ENCODE peak calls at places on chromosomes 5 and 9, in ten cellular contexts. K is stimulated activated CD8-positive, alpha-beta memory T cell treated with anti-CD3 and anti-CD28 coated beads, Interleukin-4, amount 100 ng/mL, for 24 hours; R is NK-92 treated with Interleukin-12 subunit alpha and Interleukin-12 subunit beta, amount 100 ng/mL, for 24 hours; O is heart left ventricle; Z is uterus; J is fibroblast of the aortic adventitia; X is substantia nigra; W is HEK293T; M is BE2C; A is breast epithelium. Q is an unnamed sample.

GRCh38 chr9:120832766-120833165 is 10.0 kb downstream of the PSMD5 start:
- DNase-seq in K (no peak), R (no peak), O (no peak), Z (no peak), J (no peak), X (no peak), W (no peak), M (no peak), A (no peak), Q (no peak)

GRCh38 chr5:15391648-15392392 is 108.2 kb upstream of the FBXL7 start:
- DNase-seq in K (no peak), R (no peak), O (no peak), Z (no peak), J (peak), X (no peak), W (no peak), M (no peak), A (no peak), Q (no peak)

GRCh38 chr5:137374110-137374853 is 124.8 kb downstream of the SPOCK1 start:
- DNase-seq in K (no peak), R (no peak), O (no peak), Z (no peak), J (no peak), X (no peak), W (no peak), M (peak), A (no peak), Q (no peak)

GRCh38 chr9:127130661-127131538 is 8.5 kb upstream of the ANGPTL2 start:
- DNase-seq in K (no peak), R (no peak), O (peak), Z (peak), J (peak), X (peak), W (no peak), M (peak), A (peak), Q (peak)

GRCh38 chr9:13688990-13689600 is 409.6 kb upstream of the MPDZ start:
- DNase-seq in K (no peak), R (no peak), O (peak), Z (no peak), J (peak), X (no peak), W (no peak), M (peak), A (no peak), Q (no peak)

GRCh38 chr5:79702606-79703380 is 13.2 kb downstream of the CMYA5 start:
- DNase-seq in K (peak), R (peak), O (no peak), Z (no peak), J (peak), X (no peak), W (peak), M (peak), A (no peak), Q (no peak)

GRCh38 chr5:71880531-71880930 is 161.5 kb downstream of the CARTPT start:
- DNase-seq in K (no peak), R (no peak), O (no peak), Z (no peak), J (no peak), X (no peak), W (no peak), M (no peak), A (no peak), Q (no peak)

GRCh38 chr5:159133041-159133741 is 33.5 kb upstream of the EBF1 start:
- DNase-seq in K (no peak), R (no peak), O (no peak), Z (peak), J (peak), X (no peak), W (peak), M (peak), A (no peak), Q (no peak)

GRCh38 chr5:50969207-50970145 is 303.0 kb downstream of the PARP8 start:
- DNase-seq in K (no peak), R (no peak), O (no peak), Z (no peak), J (no peak), X (no peak), W (no peak), M (no peak), A (no peak), Q (no peak)

GRCh38 chr5:124162782-124163532 is 583.5 kb downstream of the ZNF608 start:
- DNase-seq in K (no peak), R (no peak), O (peak), Z (no peak), J (no peak), X (peak), W (no peak), M (peak), A (no peak), Q (no peak)

GRCh38 chr9:135929656-135930445 is 22.5 kb upstream of the CAMSAP1 start:
- DNase-seq in K (no peak), R (no peak), O (no peak), Z (no peak), J (no peak), X (no peak), W (no peak), M (no peak), A (no peak), Q (no peak)

GRCh38 chr5:168784449-168784848 is 205.3 kb upstream of the PANK3 start:
- DNase-seq in K (no peak), R (no peak), O (no peak), Z (no peak), J (no peak), X (no peak), W (no peak), M (no peak), A (no peak), Q (no peak)

GRCh38 chr9:21682981-21683380 is 119.5 kb upstream of the MTAP start:
- DNase-seq in K (no peak), R (no peak), O (no peak), Z (no peak), J (peak), X (no peak), W (no peak), M (no peak), A (no peak), Q (no peak)

GRCh38 chr9:99059074-99059894 is 45.6 kb upstream of the TGFBR1 start:
- DNase-seq in K (no peak), R (no peak), O (peak), Z (no peak), J (no peak), X (no peak), W (no peak), M (no peak), A (no peak), Q (no peak)

GRCh38 chr9:14882118-14882517 is 28.1 kb downstream of the FREM1 start:
- DNase-seq in K (no peak), R (no peak), O (no peak), Z (no peak), J (no peak), X (no peak), W (no peak), M (no peak), A (no peak), Q (no peak)

GRCh38 chr9:68955281-68955680 is 58.6 kb downstream of the PRKACG start:
- DNase-seq in K (no peak), R (no peak), O (no peak), Z (no peak), J (no peak), X (no peak), W (no peak), M (no peak), A (no peak), Q (no peak)

GRCh38 chr9:137679695-137680305 is 61.0 kb downstream of the EHMT1 start:
- DNase-seq in K (no peak), R (no peak), O (no peak), Z (no peak), J (no peak), X (no peak), W (no peak), M (no peak), A (no peak), Q (no peak)

GRCh38 chr5:155101697-155102096 is 88.1 kb downstream of the KIF4B start:
- DNase-seq in K (no peak), R (no peak), O (no peak), Z (no peak), J (no peak), X (no peak), W (no peak), M (no peak), A (no peak), Q (no peak)

GRCh38 chr5:161572914-161573313 is 26.4 kb upstream of the GABRB2 start:
- DNase-seq in K (no peak), R (no peak), O (peak), Z (no peak), J (no peak), X (no peak), W (no peak), M (no peak), A (no peak), Q (no peak)

GRCh38 chr5:113510836-113511451 is 2.5 kb upstream of the YTHDC2 start:
- DNase-seq in K (no peak), R (no peak), O (no peak), Z (no peak), J (peak), X (no peak), W (no peak), M (no peak), A (no peak), Q (no peak)

GRCh38 chr9:71048271-71048670 is 73.2 kb downstream of the TRPM3 start:
- DNase-seq in K (no peak), R (no peak), O (no peak), Z (no peak), J (no peak), X (no peak), W (no peak), M (no peak), A (no peak), Q (no peak)

GRCh38 chr9:129184743-129185142 is 6.7 kb upstream of the IER5L start:
- DNase-seq in K (no peak), R (no peak), O (no peak), Z (no peak), J (no peak), X (no peak), W (no peak), M (no peak), A (no peak), Q (no peak)

GRCh38 chr5:95098012-95098411 is 186.9 kb downstream of the MCTP1 start:
- DNase-seq in K (no peak), R (no peak), O (no peak), Z (no peak), J (no peak), X (no peak), W (no peak), M (no peak), A (no peak), Q (no peak)

GRCh38 chr9:88826651-88827245 is 164.5 kb upstream of the S1PR3 start:
- DNase-seq in K (no peak), R (no peak), O (no peak), Z (no peak), J (peak), X (no peak), W (no peak), M (no peak), A (no peak), Q (no peak)

GRCh38 chr9:96484521-96484931 is 34.6 kb downstream of the HABP4 start:
- DNase-seq in K (no peak), R (no peak), O (no peak), Z (no peak), J (no peak), X (no peak), W (no peak), M (no peak), A (no peak), Q (no peak)

GRCh38 chr9:125971895-125972729 is 224.9 kb downstream of the PBX3 start:
- DNase-seq in K (no peak), R (no peak), O (no peak), Z (no peak), J (no peak), X (no peak), W (no peak), M (no peak), A (no peak), Q (no peak)

Q was measured in Right ventricle myocardium inferior.